ENCODE peak calls at places on chromosome 6, in four cellular contexts. Z, A, Q and I are unnamed samples.

GRCh38 chr6:127302728-127303675 is 36.3 kb downstream of the RNF146 start:
- DNase-seq in Z (no peak), A (peak; percentile 66), Q (peak; percentile 51), I (no peak)

GRCh38 chr6:36526066-36526465 is 21.2 kb downstream of the STK38 start:
- DNase-seq in Z (no peak), A (no peak), Q (no peak), I (no peak)

GRCh38 chr6:136014454-136015421 is 163.2 kb downstream of the PDE7B start:
- DNase-seq in Z (no peak), A (peak; percentile 88), Q (peak; percentile 30), I (no peak)

GRCh38 chr6:125197795-125198269 is 44.3 kb downstream of the TPD52L1 start:
- DNase-seq in Z (no peak), A (peak; percentile 78), Q (peak; percentile 74), I (no peak)

GRCh38 chr6:34223964-34224940 is 12.4 kb upstream of the HMGA1 start:
- DNase-seq in Z (peak; percentile 99), A (peak; percentile 98), Q (peak; percentile 95), I (peak; percentile 86)

GRCh38 chr6:106800379-106800778 is 171.0 kb downstream of the QRSL1 start:
- DNase-seq in Z (no peak), A (no peak), Q (peak; percentile 91), I (no peak)

GRCh38 chr6:6466967-6467761 is 121.4 kb upstream of the LY86 start:
- DNase-seq in Z (no peak), A (no peak), Q (peak; percentile 99), I (peak; percentile 92)

GRCh38 chr6:23783901-23784300 is 342.1 kb upstream of the NRSN1 start:
- DNase-seq in Z (no peak), A (no peak), Q (no peak), I (no peak)

GRCh38 chr6:156777577-156777865 is 343 bp downstream of the ARID1B start:
- DNase-seq in Z (no peak), A (no peak), Q (no peak), I (no peak)

GRCh38 chr6:28490191-28490890 is 25.3 kb downstream of the GPX6 start:
- DNase-seq in Z (no peak), A (peak; percentile 63), Q (peak; percentile 28), I (no peak)

GRCh38 chr6:24666097-24666615 is 543 bp downstream of the TDP2 start:
- DNase-seq in Z (peak; percentile 90), A (peak; percentile 57), Q (peak; percentile 54), I (no peak)

GRCh38 chr6:147900191-147900830 is 391.8 kb downstream of the SAMD5 start:
- DNase-seq in Z (no peak), A (peak; percentile 17), Q (peak; percentile 2), I (no peak)

GRCh38 chr6:122082370-122082769 is 317.1 kb upstream of the HSF2 start:
- DNase-seq in Z (no peak), A (no peak), Q (no peak), I (no peak)

GRCh38 chr6:105384004-105384403 is 18.9 kb downstream of the PREP start:
- DNase-seq in Z (no peak), A (no peak), Q (peak; percentile 78), I (peak; percentile 81)

GRCh38 chr6:100920028-100920427 is 38.9 kb upstream of the ASCC3 start:
- DNase-seq in Z (no peak), A (no peak), Q (no peak), I (no peak)

GRCh38 chr6:26224940-26225847 is 138.0 kb downstream of the HFE start:
- DNase-seq in Z (peak; percentile 82), A (peak; percentile 91), Q (peak; percentile 91), I (no peak)

GRCh38 chr6:12060780-12061619 is 48.9 kb downstream of the HIVEP1 start:
- DNase-seq in Z (peak; percentile 93), A (no peak), Q (peak; percentile 90), I (no peak)

GRCh38 chr6:99151634-99152344 is 197.7 kb downstream of the FAXC start:
- DNase-seq in Z (no peak), A (no peak), Q (peak; percentile 65), I (no peak)

GRCh38 chr6:37516920-37517405 is 17.3 kb upstream of the CCDC167 start:
- DNase-seq in Z (peak; percentile 79), A (peak; percentile 38), Q (no peak), I (no peak)

GRCh38 chr6:151036869-151037680 is 171.6 kb downstream of the MTHFD1L start:
- DNase-seq in Z (no peak), A (no peak), Q (peak; percentile 91), I (no peak)

GRCh38 chr6:119173249-119174084 is 95.0 kb upstream of the FAM184A start:
- DNase-seq in Z (no peak), A (no peak), Q (no peak), I (no peak)

GRCh38 chr6:146389740-146390139 is 153.9 kb upstream of the RAB32 start:
- DNase-seq in Z (no peak), A (no peak), Q (no peak), I (no peak)

GRCh38 chr6:134870677-134871498 is 79.0 kb downstream of the ALDH8A1 start:
- DNase-seq in Z (no peak), A (peak; percentile 71), Q (peak; percentile 61), I (no peak)

GRCh38 chr6:112235956-112236355 is 18.4 kb downstream of the LAMA4 start:
- DNase-seq in Z (no peak), A (peak; percentile 76), Q (peak; percentile 33), I (no peak)

GRCh38 chr6:95176322-95176721 is 401.0 kb upstream of the MANEA start:
- DNase-seq in Z (no peak), A (no peak), Q (no peak), I (no peak)

GRCh38 chr6:32137454-32137853 is 7.4 kb upstream of the FKBPL start:
- DNase-seq in Z (no peak), A (no peak), Q (no peak), I (no peak)

GRCh38 chr6:170011233-170012142 is 260.1 kb downstream of the ERMARD start:
- DNase-seq in Z (no peak), A (no peak), Q (no peak), I (no peak)

GRCh38 chr6:85490516-85491248 is 40.8 kb downstream of the NT5E start:
- DNase-seq in Z (no peak), A (peak; percentile 48), Q (peak; percentile 74), I (no peak)

GRCh38 chr6:149534742-149535141 is 11.1 kb downstream of the PPIL4 start:
- DNase-seq in Z (no peak), A (no peak), Q (no peak), I (no peak)

GRCh38 chr6:157443066-157443800 is 62.2 kb downstream of the ZDHHC14 start:
- DNase-seq in Z (no peak), A (peak; percentile 64), Q (peak; percentile 53), I (no peak)

GRCh38 chr6:148653138-148653776 is 93.6 kb upstream of the UST start:
- DNase-seq in Z (no peak), A (no peak), Q (no peak), I (no peak)

GRCh38 chr6:105608711-105609374 is 206.0 kb upstream of the PREP start:
- DNase-seq in Z (no peak), A (peak; percentile 83), Q (peak; percentile 58), I (no peak)

GRCh38 chr6:118808794-118809668 is 84.9 kb upstream of the ASF1A start:
- DNase-seq in Z (no peak), A (no peak), Q (no peak), I (no peak)

GRCh38 chr6:113690255-113690956 is 166.7 kb upstream of the MARCKS start:
- DNase-seq in Z (no peak), A (peak; percentile 89), Q (peak; percentile 96), I (no peak)

GRCh38 chr6:131967948-131968347 is 16.8 kb upstream of the CCN2 start:
- DNase-seq in Z (no peak), A (peak; percentile 21), Q (no peak), I (no peak)

GRCh38 chr6:26284537-26285142 is 80.4 kb upstream of the BTN3A2 start:
- DNase-seq in Z (peak; percentile 92), A (peak; percentile 77), Q (peak; percentile 55), I (no peak)

DNA sequence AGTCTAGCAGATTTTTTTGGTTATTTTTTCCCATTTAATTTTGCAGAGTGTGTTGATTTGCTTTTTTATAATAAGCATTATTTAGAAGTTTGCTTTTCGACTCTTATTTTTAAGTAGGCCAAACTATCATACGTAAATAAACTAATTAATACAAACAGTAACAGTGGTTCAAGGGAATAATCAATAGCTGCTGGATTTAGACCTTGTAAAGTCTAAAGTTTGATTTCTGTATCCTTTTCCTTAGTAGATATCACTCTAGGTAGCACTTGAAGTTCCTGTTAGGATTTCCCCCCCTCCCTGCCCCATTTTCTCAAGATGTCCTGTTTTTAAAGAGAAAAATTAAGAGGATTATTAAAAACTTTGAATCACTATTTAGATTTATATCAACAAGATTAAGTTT is 136.1 kb downstream of the B3GAT2 start:
- DNase-seq in Z (no peak), A (no peak), Q (no peak), I (no peak)
- H3K4me3 ChIP-seq in Z (no peak overlapping the region), A (no peak overlapping the region), Q (no peak overlapping the region), I (no peak overlapping the region)

GRCh38 chr6:143607959-143608358 is 69.8 kb upstream of the PHACTR2 start:
- DNase-seq in Z (no peak), A (no peak), Q (peak; percentile 9), I (no peak)
- H3K4me3 ChIP-seq in Z (no peak overlapping the region), A (no peak overlapping the region), Q (no peak overlapping the region), I (no peak overlapping the region)

DNA sequence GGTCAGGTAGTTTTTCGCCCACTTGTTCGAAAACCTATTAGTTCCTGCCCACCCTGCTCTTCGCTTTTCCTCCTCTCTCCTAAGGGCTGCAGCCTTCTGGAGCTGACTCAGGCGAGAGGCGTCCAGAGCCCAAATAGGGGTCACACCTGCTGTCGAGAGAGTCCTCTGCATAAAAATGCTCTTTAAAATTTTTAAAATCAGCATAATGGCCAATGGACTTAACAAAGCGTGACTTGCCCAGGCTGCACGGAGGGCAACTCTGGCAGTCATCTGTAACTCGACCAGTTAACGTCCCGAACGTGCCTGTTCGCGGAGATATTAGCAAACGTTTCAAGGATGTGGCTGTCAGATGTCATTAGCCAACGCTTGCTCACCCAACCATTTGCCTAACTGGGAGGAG is 32.2 kb downstream of the TFAP2B start:
- DNase-seq in Z (no peak), A (no peak), Q (no peak), I (no peak)
- H3K4me3 ChIP-seq in Z (no peak overlapping the region), A (no peak overlapping the region), Q (no peak overlapping the region), I (no peak overlapping the region)

DNA sequence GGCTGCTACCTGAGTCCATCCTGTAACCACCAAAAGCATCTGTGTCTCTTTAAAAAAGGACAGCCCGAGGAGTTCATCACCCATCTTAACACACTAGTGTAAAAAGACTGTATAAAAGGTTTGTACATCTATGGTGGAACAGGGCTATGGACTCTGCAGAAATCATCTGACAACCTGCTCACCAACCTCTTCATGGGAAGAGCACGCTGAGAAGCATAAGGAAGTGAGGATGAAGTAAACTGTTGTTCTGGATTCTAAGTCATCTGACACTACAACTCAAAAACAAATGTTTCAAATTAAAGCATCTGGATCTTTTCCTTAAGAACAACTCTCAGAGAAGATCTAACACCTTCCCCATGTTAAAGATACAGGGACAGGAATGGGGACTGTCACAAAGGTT is 5.4 kb downstream of the IFNGR1 start:
- DNase-seq in Z (no peak), A (no peak), Q (no peak), I (no peak)
- H3K4me3 ChIP-seq in Z (peak overlapping the region; percentile 83), A (no peak overlapping the region), Q (no peak overlapping the region), I (no peak overlapping the region)

DNA sequence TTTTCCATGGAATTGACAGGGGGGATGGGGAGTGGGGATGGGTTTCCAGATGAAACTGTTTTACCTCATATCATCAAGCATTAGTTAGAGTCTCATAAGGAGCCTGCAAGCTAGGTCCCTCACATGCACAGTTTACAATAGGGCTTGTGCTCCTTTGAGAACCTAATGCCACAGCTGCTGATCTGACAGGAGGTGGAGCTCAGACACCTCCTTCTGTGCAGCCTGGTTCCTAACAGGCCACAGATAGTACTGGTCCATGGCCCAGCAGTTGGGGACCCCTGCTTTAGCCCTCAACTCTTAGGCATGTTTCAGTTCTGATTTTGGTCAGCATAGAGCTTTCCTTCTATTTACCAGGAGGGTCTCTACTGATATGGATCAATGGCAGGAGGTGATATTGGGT is 251.6 kb downstream of the LAMA2 start:
- DNase-seq in Z (no peak), A (peak; percentile 17), Q (peak; percentile 13), I (no peak)
- H3K4me3 ChIP-seq in Z (no peak overlapping the region), A (no peak overlapping the region), Q (no peak overlapping the region), I (no peak overlapping the region)